ENCODE peak calls at places on chromosome 17, in seven cellular contexts. C is GM12864, T is omental fat pad, H is GM10248, F is IMR-90, S is AG09319, Z is lower lobe of right lung. U is an unnamed sample.

GRCh38 chr17:36933174-36934143 is 3.8 kb upstream of the LHX1 start:
- DNase-seq in S (no peak), H (peak; percentile 30), T (no peak), Z (no peak), F (no peak), C (no peak), U (no peak)

GRCh38 chr17:39634384-39634871 is 2.5 kb upstream of the STARD3 start:
- DNase-seq in H (no peak), C (no peak), T (no peak), Z (no peak), S (no peak), F (peak; percentile 44), U (no peak)

GRCh38 chr17:54860617-54861468 is 39.8 kb upstream of the TOM1L1 start:
- DNase-seq in Z (no peak), C (no peak), S (no peak), H (no peak), T (no peak), F (no peak), U (no peak)

GRCh38 chr17:32752934-32753333 is 124.0 kb downstream of the MYO1D start:
- DNase-seq in H (no peak), F (no peak), S (no peak), Z (no peak), T (no peak), C (no peak), U (no peak)

GRCh38 chr17:44170499-44171201 is at the start of gene ASB16:
- DNase-seq in T (no peak), H (no peak), C (no peak), F (peak; percentile 55), S (no peak), Z (no peak), U (no peak)

GRCh38 chr17:12415031-12415430 is 250.7 kb upstream of the MYOCD start:
- DNase-seq in Z (no peak), T (no peak), F (peak; percentile 94), S (no peak), C (no peak), H (no peak), U (no peak)

GRCh38 chr17:50541916-50542688 is 4.9 kb upstream of the SPATA20 start:
- DNase-seq in S (peak; percentile 44), Z (peak; percentile 90), C (no peak), H (peak; percentile 98), F (peak; percentile 69), T (peak; percentile 59), U (peak; percentile 97)

GRCh38 chr17:41504126-41504977 is 1.1 kb downstream of the KRT13 start:
- DNase-seq in T (no peak), C (no peak), Z (no peak), H (no peak), S (no peak), F (peak; percentile 69), U (no peak)

GRCh38 chr17:76071497-76072148 is 694 bp downstream of the SRP68 start:
- DNase-seq in T (no peak), Z (no peak), H (peak; percentile 66), S (no peak), C (peak; percentile 50), F (no peak), U (no peak)

GRCh38 chr17:5804226-5804625 is 219.9 kb upstream of the NLRP1 start:
- DNase-seq in Z (no peak), F (no peak), S (no peak), C (no peak), H (no peak), T (no peak), U (no peak)

GRCh38 chr17:15655162-15655561 is 28.9 kb downstream of the TRIM16 start:
- DNase-seq in C (no peak), T (no peak), F (no peak), H (no peak), S (no peak), Z (no peak), U (no peak)

GRCh38 chr17:60613325-60613724 is 13.3 kb downstream of the PPM1D start:
- DNase-seq in S (no peak), F (no peak), Z (peak; percentile 69), H (no peak), C (no peak), T (no peak), U (no peak)

GRCh38 chr17:27542841-27543463 is 86.7 kb downstream of the KSR1 start:
- DNase-seq in F (no peak), C (no peak), S (no peak), H (no peak), T (no peak), Z (no peak), U (no peak)

GRCh38 chr17:57956311-57957119 is 1.3 kb upstream of the CUEDC1 start:
- DNase-seq in F (no peak), T (no peak), S (no peak), H (peak; percentile 67), C (peak; percentile 78), Z (no peak), U (no peak)

GRCh38 chr17:17070931-17071330 is 28.7 kb downstream of the MPRIP start:
- DNase-seq in C (no peak), F (no peak), T (no peak), Z (no peak), S (no peak), H (no peak), U (no peak)

GRCh38 chr17:65455972-65456343 is 105.5 kb downstream of the AXIN2 start:
- DNase-seq in T (no peak), C (no peak), F (peak; percentile 1), S (no peak), Z (no peak), H (no peak), U (no peak)
- TF ChIP-seq CTCF in T (no peak), C (no peak), F (peak; percentile 44), S (peak; percentile 60), Z (peak; percentile 39), H (no peak), U (peak; percentile 67)

DNA sequence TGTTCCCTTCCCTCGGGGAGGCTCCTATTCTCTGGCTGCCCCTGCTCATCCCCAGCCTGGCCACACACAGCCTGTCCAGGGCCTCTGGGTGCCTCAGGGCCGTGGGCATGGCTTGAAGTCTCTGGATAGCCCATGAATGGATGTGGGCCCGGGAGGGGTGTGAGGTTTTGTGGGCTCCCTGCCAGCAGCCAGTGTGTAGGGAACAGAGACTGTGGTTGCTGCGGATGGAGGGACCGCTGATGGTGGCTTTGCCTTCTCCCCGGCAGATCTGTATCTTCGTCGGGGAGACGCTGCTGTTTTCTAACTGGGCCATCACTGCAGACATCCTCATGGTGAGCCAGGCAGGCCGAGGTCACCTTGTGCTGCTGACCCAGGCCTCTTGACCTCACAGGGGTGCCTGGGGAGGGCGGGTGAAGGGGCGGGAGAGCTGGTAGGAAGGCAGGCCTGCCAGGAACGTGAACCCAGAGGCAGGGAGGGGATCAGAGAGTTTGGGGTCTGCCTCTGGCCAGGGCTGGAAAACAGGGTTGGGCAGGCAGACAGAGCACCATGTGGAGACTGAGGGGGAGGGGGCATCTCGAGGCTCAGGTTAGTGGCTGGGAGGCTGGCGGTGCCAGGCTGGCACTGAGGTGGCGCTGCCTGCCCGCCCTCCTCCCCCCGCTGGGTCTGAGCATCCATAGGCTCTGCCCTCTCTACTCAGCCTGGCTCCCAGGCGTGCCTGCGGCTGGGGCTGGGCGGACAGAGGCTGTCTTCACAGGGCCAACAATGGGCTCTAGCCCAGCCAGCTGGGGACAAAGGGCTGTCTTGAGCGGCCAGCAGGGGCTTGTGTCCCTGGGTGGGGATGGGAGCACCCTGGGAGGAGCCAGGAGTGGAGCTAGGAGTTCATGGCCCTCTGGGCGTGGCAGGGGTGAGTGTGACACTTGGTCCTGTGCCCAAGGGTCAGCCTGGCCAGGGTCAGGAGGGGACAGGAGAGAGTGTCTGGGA is 21.4 kb downstream of the MYBBP1A start:
- DNase-seq in T (no peak), S (no peak), C (no peak), H (no peak), F (no peak), Z (no peak), U (no peak)
- TF ChIP-seq CTCF in T (no peak), S (no peak), C (no peak), H (no peak), F (no peak), Z (peak; percentile 21), U (no peak)

GRCh38 chr17:35062284-35062683 is 1.2 kb downstream of the RFFL start:
- DNase-seq in C (no peak), S (no peak), Z (no peak), F (no peak), T (no peak), H (no peak), U (no peak)

GRCh38 chr17:35065880-35066279 is 2.4 kb upstream of the RFFL start:
- DNase-seq in Z (no peak), T (no peak), F (no peak), H (no peak), C (no peak), S (no peak), U (no peak)

GRCh38 chr17:35068249-35068648 is 4.7 kb upstream of the RFFL start:
- DNase-seq in S (no peak), H (no peak), C (no peak), Z (no peak), T (no peak), F (no peak), U (no peak)

GRCh38 chr17:35069311-35069710 is 5.8 kb upstream of the RFFL start:
- DNase-seq in F (peak; percentile 66), S (no peak), T (no peak), Z (no peak), C (no peak), H (no peak), U (no peak)

GRCh38 chr17:35063514-35064223 is at the start of gene RFFL:
- DNase-seq in C (peak; percentile 96), T (peak; percentile 66), H (peak; percentile 81), S (peak; percentile 94), Z (peak; percentile 89), F (peak; percentile 99), U (no peak)
- TF ChIP-seq CTCF in C (peak; percentile 5), T (no peak), H (peak; percentile 25), S (peak; percentile 21), Z (no peak), F (peak; percentile 32), U (peak; percentile 29)

DNA sequence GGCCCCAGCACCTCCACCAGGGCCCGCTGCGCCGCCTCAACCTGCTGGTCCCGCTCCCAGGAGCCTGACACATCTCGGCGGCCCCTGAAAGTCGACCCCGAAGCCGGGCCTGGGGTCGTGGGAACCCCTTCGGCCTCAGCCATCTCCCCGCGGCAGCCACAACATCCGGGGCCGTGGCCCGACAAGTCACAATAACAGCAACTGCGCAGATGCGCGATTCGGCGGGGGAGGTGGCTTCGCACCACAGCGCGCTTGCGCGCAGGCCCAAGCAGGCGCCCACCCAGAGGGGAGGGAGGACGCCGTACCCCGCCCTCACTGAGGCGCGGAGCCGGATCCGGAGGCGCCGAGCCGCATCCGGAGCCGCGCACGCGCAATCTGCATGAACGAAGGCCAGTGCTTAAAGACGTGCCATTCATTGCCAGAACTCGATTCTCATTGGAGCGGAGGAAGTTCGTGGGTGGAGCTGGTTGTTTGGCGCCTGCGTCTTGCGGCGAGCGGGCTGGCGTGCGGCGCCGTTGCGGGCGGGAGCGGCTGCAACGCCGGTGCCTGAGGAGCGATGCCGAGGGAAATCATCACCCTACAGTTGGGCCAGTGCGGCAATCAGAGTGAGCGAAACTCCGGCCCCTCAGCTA is at the start of the genes RETREG3 and TUBG1:
- DNase-seq in F (peak; percentile 99), H (peak; percentile 100), C (peak; percentile 97), Z (peak; percentile 99), S (peak; percentile 98), T (peak; percentile 95), U (peak; percentile 94)
- TF ChIP-seq CTCF in F (peak; percentile 54), H (no peak), C (no peak), Z (no peak), S (no peak), T (no peak), U (no peak)

DNA sequence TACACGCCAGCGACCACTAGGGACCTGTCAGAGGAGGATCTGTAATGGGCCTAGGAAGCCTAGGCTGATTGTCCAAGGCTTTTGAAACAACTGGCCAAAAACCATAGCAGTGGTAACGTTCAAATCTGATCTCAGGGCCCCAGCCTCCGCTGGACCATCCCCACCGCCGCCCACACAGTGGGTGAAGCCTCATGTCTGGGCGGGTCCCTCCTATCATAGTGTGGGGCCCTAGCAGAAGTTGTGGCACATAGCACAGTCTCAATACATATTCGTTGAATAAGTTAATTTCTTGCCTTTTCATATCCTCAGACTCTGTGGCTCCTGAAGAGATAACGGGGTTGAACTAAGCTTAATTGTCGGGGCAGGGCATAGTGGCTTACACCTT is 818 bp downstream of the DPH1 start:
- DNase-seq in H (no peak), S (no peak), F (no peak), C (no peak), Z (no peak), T (no peak), U (no peak)
- TF ChIP-seq CTCF in H (peak; percentile 48), S (peak; percentile 63), F (peak; percentile 66), C (peak; percentile 69), Z (peak; percentile 36), T (no peak), U (peak; percentile 23)